ENCODE peak calls at places on chromosome 1, in eight cellular contexts. W, A, P, J, G, B, V and Z are unnamed samples.

GRCh38 chr1:84103197-84103992 is 40.7 kb upstream of the PRKACB start:
- DNase-seq in W (peak; percentile 32), A (peak; percentile 2), P (no peak), J (no peak), G (peak; percentile 53), B (peak; percentile 63), V (peak; percentile 56), Z (no peak)

GRCh38 chr1:92951141-92951582 is 10.1 kb downstream of the DIPK1A start:
- DNase-seq in W (no peak), A (peak; percentile 40), P (peak; percentile 49), J (no peak), G (no peak), B (peak; percentile 12), V (no peak), Z (no peak)

GRCh38 chr1:28070725-28071593 is 17.5 kb downstream of the EYA3 start:
- DNase-seq in W (no peak), A (no peak), P (no peak), J (no peak), G (no peak), B (no peak), V (no peak), Z (no peak)

GRCh38 chr1:225454733-225455132 is 26.9 kb upstream of the LBR start:
- DNase-seq in W (peak; percentile 63), A (no peak), P (no peak), J (no peak), G (peak; percentile 16), B (peak; percentile 57), V (no peak), Z (no peak)

GRCh38 chr1:175397103-175397502 is 204.5 kb upstream of the KIAA0040 start:
- DNase-seq in W (no peak), A (no peak), P (no peak), J (no peak), G (no peak), B (no peak), V (no peak), Z (no peak)

GRCh38 chr1:244207935-244208244 is 156.8 kb downstream of the ZBTB18 start:
- DNase-seq in W (no peak), A (no peak), P (no peak), J (no peak), G (no peak), B (no peak), V (no peak), Z (no peak)

GRCh38 chr1:30106125-30106524 is 617.3 kb downstream of the MATN1 start:
- DNase-seq in W (peak; percentile 70), A (peak; percentile 47), P (no peak), J (peak; percentile 6), G (no peak), B (peak; percentile 19), V (peak; percentile 86), Z (no peak)

GRCh38 chr1:2560299-2561073 is 4.3 kb downstream of the TNFRSF14 start:
- DNase-seq in W (peak; percentile 71), A (no peak), P (no peak), J (no peak), G (no peak), B (no peak), V (no peak), Z (no peak)

GRCh38 chr1:33712176-33712575 is 151.7 kb upstream of the HMGB4 start:
- DNase-seq in W (no peak), A (no peak), P (no peak), J (no peak), G (no peak), B (no peak), V (peak; percentile 39), Z (no peak)

GRCh38 chr1:79264975-79265818 is 258.7 kb upstream of the ADGRL4 start:
- DNase-seq in W (no peak), A (no peak), P (no peak), J (no peak), G (no peak), B (no peak), V (no peak), Z (no peak)

GRCh38 chr1:184362876-184363275 is 24.0 kb upstream of the C1orf21 start:
- DNase-seq in W (no peak), A (no peak), P (no peak), J (peak; percentile 44), G (no peak), B (no peak), V (no peak), Z (no peak)

GRCh38 chr1:183877321-183877720 is 72.4 kb downstream of the RGL1 start:
- DNase-seq in W (peak; percentile 79), A (no peak), P (no peak), J (peak; percentile 82), G (peak; percentile 54), B (peak; percentile 51), V (no peak), Z (no peak)

GRCh38 chr1:6554907-6555778 is at the start of gene TAS1R1:
- DNase-seq in W (peak; percentile 75), A (no peak), P (no peak), J (peak; percentile 9), G (peak; percentile 76), B (peak; percentile 10), V (no peak), Z (no peak)

GRCh38 chr1:218164111-218164929 is 120.8 kb upstream of the RRP15 start:
- DNase-seq in W (peak; percentile 65), A (peak; percentile 35), P (peak; percentile 0), J (peak; percentile 50), G (peak; percentile 55), B (no peak), V (peak; percentile 92), Z (no peak)

GRCh38 chr1:12035306-12035705 is 16.0 kb downstream of the MIIP start:
- DNase-seq in W (no peak), A (no peak), P (no peak), J (no peak), G (no peak), B (no peak), V (no peak), Z (no peak)

GRCh38 chr1:201982923-201983805 is 716 bp downstream of the RNPEP start:
- DNase-seq in W (peak; percentile 91), A (peak; percentile 86), P (peak; percentile 62), J (peak; percentile 51), G (peak; percentile 86), B (peak; percentile 60), V (peak; percentile 81), Z (peak; percentile 69)

GRCh38 chr1:117561551-117561950 is 44.3 kb upstream of the TENT5C start:
- DNase-seq in W (no peak), A (no peak), P (no peak), J (no peak), G (no peak), B (no peak), V (no peak), Z (no peak)

GRCh38 chr1:88892146-88892877 is 945 bp upstream of the GTF2B start:
- DNase-seq in W (no peak), A (peak; percentile 73), P (peak; percentile 37), J (no peak), G (no peak), B (peak; percentile 76), V (peak; percentile 66), Z (no peak)

GRCh38 chr1:93672069-93672468 is 9.6 kb downstream of the BCAR3 start:
- DNase-seq in W (no peak), A (no peak), P (no peak), J (no peak), G (peak; percentile 58), B (peak; percentile 65), V (no peak), Z (no peak)

GRCh38 chr1:4736254-4736653 is 81.8 kb downstream of the AJAP1 start:
- DNase-seq in W (no peak), A (no peak), P (no peak), J (no peak), G (no peak), B (peak; percentile 9), V (no peak), Z (no peak)

GRCh38 chr1:106435269-106435668 is 621.2 kb upstream of the PRMT6 start:
- DNase-seq in W (no peak), A (no peak), P (no peak), J (no peak), G (no peak), B (no peak), V (peak; percentile 6), Z (no peak)

GRCh38 chr1:115727706-115728249 is 40.7 kb downstream of the CASQ2 start:
- DNase-seq in W (peak; percentile 87), A (no peak), P (no peak), J (no peak), G (peak; percentile 73), B (peak; percentile 65), V (no peak), Z (no peak)

GRCh38 chr1:22808186-22808845 is 97.7 kb downstream of the EPHB2 start:
- DNase-seq in W (no peak), A (no peak), P (no peak), J (no peak), G (no peak), B (no peak), V (no peak), Z (no peak)

GRCh38 chr1:170866646-170867045 is 68.7 kb upstream of the MROH9 start:
- DNase-seq in W (no peak), A (no peak), P (no peak), J (no peak), G (no peak), B (no peak), V (no peak), Z (no peak)
- H3K4me1 ChIP-seq in W (no peaks in the 10 kb centered on the region), A (no peaks in the 10 kb centered on the region), P (no peaks in the 10 kb centered on the region), J (no peaks in the 10 kb centered on the region), G (no peaks in the 10 kb centered on the region), B (no peaks in the 10 kb centered on the region), V (no peaks in the 10 kb centered on the region), Z (no peaks in the 10 kb centered on the region)

DNA sequence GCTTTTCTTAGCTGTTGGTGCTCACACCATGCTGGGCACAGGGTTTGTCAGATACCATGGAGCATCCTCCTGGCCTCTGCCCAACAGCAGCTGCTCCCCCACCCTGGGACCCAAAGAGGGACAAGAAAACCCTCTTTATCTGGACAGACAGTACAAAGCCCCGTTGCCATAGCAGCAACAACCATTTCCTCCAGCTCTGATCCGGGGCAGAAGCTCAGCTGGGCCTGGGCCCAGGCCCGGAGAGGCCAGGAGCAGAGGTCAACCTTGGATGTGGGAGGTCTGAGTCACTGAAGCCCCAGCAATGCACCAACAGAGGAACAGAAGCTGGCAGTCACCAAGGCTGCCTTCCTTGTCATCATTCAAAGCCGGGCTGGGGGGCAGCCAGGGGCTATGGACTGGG is 228.4 kb upstream of the POU3F1 start:
- DNase-seq in W (peak; percentile 93), A (no peak), P (no peak), J (no peak), G (no peak), B (peak; percentile 34), V (no peak), Z (no peak)
- H3K4me1 ChIP-seq in W (no peaks in the 10 kb centered on the region), A (no peaks in the 10 kb centered on the region), P (no peaks in the 10 kb centered on the region), J (no peaks in the 10 kb centered on the region), G (no peaks in the 10 kb centered on the region), B (no peaks in the 10 kb centered on the region), V (peaks cover 27% of the 10 kb centered on the region), Z (no peaks in the 10 kb centered on the region)

GRCh38 chr1:156149374-156150106 is 3.8 kb upstream of the SEMA4A start:
- DNase-seq in W (no peak), A (no peak), P (no peak), J (no peak), G (peak; percentile 34), B (no peak), V (peak; percentile 99), Z (no peak)
- H3K4me1 ChIP-seq in W (peaks cover 38% of the 10 kb centered on the region), A (peaks cover 11% of the 10 kb centered on the region), P (peaks cover 11% of the 10 kb centered on the region), J (peaks cover 4% of the 10 kb centered on the region), G (peaks cover 6% of the 10 kb centered on the region), B (peaks cover 11% of the 10 kb centered on the region), V (peaks cover 71% of the 10 kb centered on the region), Z (peaks cover 13% of the 10 kb centered on the region)

DNA sequence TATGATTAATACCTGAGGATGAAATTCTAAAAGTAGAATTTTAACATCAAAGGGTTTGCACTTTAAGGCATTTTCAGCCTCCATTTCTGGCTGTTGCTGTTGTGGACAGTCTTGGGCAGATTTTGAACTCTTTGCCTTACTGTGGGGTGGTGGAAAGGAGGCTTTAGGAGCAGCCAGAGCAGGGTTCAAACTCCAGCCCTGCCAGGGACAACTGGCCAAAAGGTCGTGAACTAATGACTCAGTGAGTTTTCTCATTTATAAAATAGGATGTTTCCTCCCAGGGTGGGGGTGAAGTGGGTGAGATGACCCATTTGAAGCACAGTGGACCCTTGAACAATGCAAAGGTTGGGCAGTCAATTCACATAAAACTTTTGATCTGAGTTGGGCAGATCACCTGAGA is 36.7 kb downstream of the MAPKAPK2 start:
- DNase-seq in W (no peak), A (no peak), P (no peak), J (no peak), G (no peak), B (no peak), V (no peak), Z (no peak)
- H3K4me1 ChIP-seq in W (peaks cover 49% of the 10 kb centered on the region), A (peaks cover 21% of the 10 kb centered on the region), P (peaks cover 39% of the 10 kb centered on the region), J (no peaks in the 10 kb centered on the region), G (peaks cover 89% of the 10 kb centered on the region), B (peaks cover 57% of the 10 kb centered on the region), V (peaks cover 19% of the 10 kb centered on the region), Z (peaks cover 23% of the 10 kb centered on the region)